ENCODE peak calls at places on chromosomes 11 and 22, in six cellular contexts. S, I, J, X, M and W are unnamed samples.

GRCh38 chr11:21072517-21072916 is 403.1 kb downstream of the NELL1 start:
- DNase-seq in S (no peak), I (no peak), J (no peak), X (no peak), M (no peak), W (no peak)

GRCh38 chr11:57644748-57645715 is 4.7 kb downstream of the YPEL4 start:
- DNase-seq in S (peak), I (peak), J (peak), X (peak), M (peak), W (peak)

GRCh38 chr11:120985718-120986569 is 38.0 kb upstream of the TBCEL start:
- DNase-seq in S (peak), I (peak), J (no peak), X (peak), M (peak), W (peak)

GRCh38 chr11:103322861-103323260 is 213.6 kb downstream of the DYNC2H1 start:
- DNase-seq in S (no peak), I (no peak), J (no peak), X (no peak), M (no peak), W (no peak)

GRCh38 chr22:27452916-27453315 is 348.6 kb downstream of the MN1 start:
- DNase-seq in S (no peak), I (no peak), J (no peak), X (no peak), M (no peak), W (no peak)

GRCh38 chr11:121416909-121417567 is 35.1 kb upstream of the SORL1 start:
- DNase-seq in S (peak), I (no peak), J (peak), X (peak), M (peak), W (peak)

GRCh38 chr11:106087815-106088435 is 10.5 kb downstream of the AASDHPPT start:
- DNase-seq in S (peak), I (no peak), J (no peak), X (no peak), M (peak), W (peak)

GRCh38 chr11:47099213-47099917 is 77.3 kb downstream of the ARFGAP2 start:
- DNase-seq in S (no peak), I (no peak), J (no peak), X (no peak), M (peak), W (no peak)

GRCh38 chr11:85680897-85681296 is 5.1 kb downstream of the CCDC89 start:
- DNase-seq in S (no peak), I (no peak), J (no peak), X (no peak), M (no peak), W (no peak)

GRCh38 chr22:20987375-20987774 is 5.3 kb downstream of the LZTR1 start:
- DNase-seq in S (no peak), I (no peak), J (no peak), X (no peak), M (no peak), W (no peak)

GRCh38 chr11:102986815-102987214 is 31.3 kb upstream of the MMP13 start:
- DNase-seq in S (no peak), I (no peak), J (no peak), X (no peak), M (peak), W (no peak)

GRCh38 chr11:92841719-92842118 is 127.7 kb upstream of the MTNR1B start:
- DNase-seq in S (no peak), I (no peak), J (no peak), X (no peak), M (peak), W (no peak)

GRCh38 chr11:123366924-123367323 is 63.1 kb upstream of the GRAMD1B start:
- DNase-seq in S (no peak), I (no peak), J (no peak), X (no peak), M (no peak), W (no peak)

GRCh38 chr22:35630387-35630793 is 13.3 kb upstream of the MB start:
- DNase-seq in S (no peak), I (peak), J (no peak), X (no peak), M (peak), W (no peak)

GRCh38 chr11:72333657-72334056 is 89.7 kb upstream of the PHOX2A start:
- DNase-seq in S (no peak), I (no peak), J (no peak), X (no peak), M (no peak), W (no peak)

GRCh38 chr22:46742576-46743221 is 4.6 kb upstream of the CERK start:
- DNase-seq in S (no peak), I (peak), J (no peak), X (no peak), M (no peak), W (no peak)

GRCh38 chr22:36617694-36618522 is 85.6 kb downstream of the CACNG2 start:
- DNase-seq in S (no peak), I (no peak), J (no peak), X (no peak), M (no peak), W (no peak)

GRCh38 chr11:122872046-122872445 is 10.5 kb upstream of the JHY start:
- DNase-seq in S (no peak), I (no peak), J (no peak), X (no peak), M (no peak), W (no peak)

GRCh38 chr11:47406896-47407745 is 1.3 kb upstream of the SLC39A13 start:
- DNase-seq in S (no peak), I (no peak), J (peak), X (no peak), M (peak), W (no peak)

GRCh38 chr11:47504910-47505309 is 48.0 kb downstream of the CELF1 start:
- DNase-seq in S (no peak), I (no peak), J (no peak), X (no peak), M (no peak), W (no peak)

GRCh38 chr22:37448521-37449150 is 21.4 kb upstream of the ELFN2 start:
- DNase-seq in S (no peak), I (no peak), J (no peak), X (no peak), M (no peak), W (no peak)

GRCh38 chr22:29346659-29347058 is 31.2 kb upstream of the RASL10A start:
- DNase-seq in S (no peak), I (no peak), J (no peak), X (peak), M (no peak), W (no peak)

GRCh38 chr11:126059238-126059761 is 3.4 kb downstream of the CDON start:
- DNase-seq in S (no peak), I (no peak), J (no peak), X (no peak), M (no peak), W (no peak)

GRCh38 chr11:126060651-126061220 is 1.9 kb downstream of the CDON start:
- DNase-seq in S (no peak), I (no peak), J (no peak), X (no peak), M (no peak), W (no peak)

GRCh38 chr11:126061707-126062678 is 673 bp downstream of the CDON start:
- DNase-seq in S (peak), I (peak), J (peak), X (peak), M (peak), W (peak)

GRCh38 chr11:126063510-126063858 is 818 bp upstream of the CDON start:
- DNase-seq in S (no peak), I (no peak), J (no peak), X (peak), M (no peak), W (no peak)

GRCh38 chr11:126062679-126063509 is at the start of gene CDON:
- DNase-seq in S (peak), I (peak), J (peak), X (peak), M (peak), W (peak)
- TF ChIP-seq POLR2A in S (peak), I (no peak), J (no peak), X (peak), M (no peak), W (peak)

DNA sequence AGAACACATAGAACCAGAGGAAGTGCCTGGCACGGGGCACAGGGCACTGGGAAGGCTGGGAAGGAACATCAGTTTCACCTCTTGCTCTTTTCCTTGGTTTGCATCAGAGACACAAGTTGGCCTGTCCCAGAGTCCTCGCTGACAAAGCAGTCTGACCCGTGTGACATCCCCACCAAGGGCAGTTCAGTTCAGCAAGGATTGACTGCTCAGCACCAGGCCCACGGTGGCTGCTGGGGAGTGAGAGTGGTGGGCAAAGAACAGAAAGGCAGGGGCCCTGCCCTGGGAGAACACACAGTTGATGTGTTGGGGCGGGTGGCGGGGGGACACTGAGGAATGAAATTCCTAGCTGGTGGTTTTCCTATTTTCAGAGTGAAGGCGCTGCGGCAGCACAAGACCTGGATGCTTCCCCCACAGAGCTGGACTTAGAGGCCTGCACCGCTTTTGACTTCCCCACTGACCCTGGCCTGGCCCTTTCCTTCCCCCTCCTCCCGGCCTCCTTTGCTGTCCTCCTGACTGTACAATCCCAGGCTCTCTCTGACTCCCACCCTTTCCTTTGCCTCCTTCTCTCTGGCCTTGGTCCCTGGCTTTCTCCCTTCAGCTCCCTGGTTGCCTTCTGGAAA is 2.2 kb upstream of the TMPRSS13 start:
- DNase-seq in S (no peak), I (no peak), J (peak), X (no peak), M (no peak), W (no peak)
- H3K27ac ChIP-seq in S (no peak), I (no peak), J (no peak), X (no peak), M (no peak), W (no peak)

DNA sequence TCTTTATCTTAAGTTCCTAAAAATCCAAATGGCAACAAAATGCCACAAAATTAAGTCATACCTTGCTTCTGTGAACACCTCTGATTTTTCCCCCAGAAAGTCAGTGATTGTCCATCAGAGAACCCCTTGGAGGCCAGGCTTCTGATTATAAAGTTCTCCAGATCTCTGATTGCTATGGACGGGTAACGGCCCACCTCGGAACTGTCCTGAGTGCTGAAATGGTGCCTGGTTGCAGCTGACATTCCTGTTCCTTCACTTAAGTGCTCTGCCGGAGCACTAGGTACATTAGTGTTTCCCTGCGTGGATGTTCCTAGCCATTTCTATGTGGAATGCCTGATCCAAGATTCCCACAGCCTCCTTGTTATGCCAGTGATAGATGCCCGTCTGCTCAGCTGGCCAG is 85.0 kb downstream of the CHST1 start:
- DNase-seq in S (no peak), I (peak), J (no peak), X (no peak), M (peak), W (no peak)
- TF ChIP-seq CTCF in S (no peak), I (no peak), J (no peak), X (no peak), M (no peak), W (no peak)

DNA sequence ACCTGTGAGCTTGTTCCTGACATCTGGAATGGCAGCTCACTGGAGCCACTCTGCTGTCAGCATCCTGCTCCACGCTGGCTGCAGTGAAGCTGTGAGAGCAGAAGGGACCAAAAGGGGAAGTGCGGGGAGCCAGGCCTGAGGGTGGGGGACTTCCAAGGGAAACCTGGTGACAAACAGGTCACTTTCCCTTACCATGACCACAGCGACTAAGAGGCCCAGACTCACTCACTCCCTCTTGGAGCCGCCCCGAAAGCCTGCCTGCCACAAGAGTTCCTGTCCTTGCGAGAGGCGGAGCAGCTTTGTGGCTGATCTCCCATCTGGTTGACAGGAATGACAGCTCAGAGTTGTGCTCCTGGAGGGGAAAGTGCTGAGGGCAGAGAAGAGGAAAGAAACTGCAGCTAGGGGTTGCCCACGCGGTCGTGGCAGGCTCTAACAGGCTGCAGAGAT is 183.8 kb upstream of the NTM start:
- DNase-seq in S (no peak), I (no peak), J (no peak), X (no peak), M (no peak), W (no peak)
- TF ChIP-seq POLR2A in S (no peak), I (no peak), J (no peak), X (no peak), M (no peak), W (no peak)